ENCODE peak calls at places on chromosomes 4 and X, in nine cellular contexts. F is left lung; J is aorta; E is ascending aorta; V is tibial artery; L is body of pancreas; R is upper lobe of right lung; P is CD4-positive, alpha-beta memory T cell; Q is suprapubic skin. C is an unnamed sample. For H3K4me1, the result is how much of the 10 kb centered on the place peaks cover.

GRCh38 chrX:20729421-20729820 is 462.7 kb upstream of the RPS6KA3 start:
- DNase-seq in F (no peak), J (no peak), E (no peak), V (no peak), L (no peak), R (no peak), P (no peak), Q (no peak), C (no peak)

GRCh38 chrX:153498453-153498852 is 3.7 kb downstream of the BGN start:
- DNase-seq in F (no peak), J (no peak), E (no peak), V (no peak), L (no peak), R (no peak), P (no peak), Q (no peak), C (no peak)

GRCh38 chr4:25949166-25949748 is 35.2 kb downstream of the SMIM20 start:
- DNase-seq in F (no peak), J (no peak), E (no peak), V (no peak), L (no peak), R (no peak), P (no peak), Q (no peak), C (no peak)

GRCh38 chr4:37609621-37610020 is 76.6 kb downstream of the RELL1 start:
- DNase-seq in F (no peak), J (no peak), E (no peak), V (no peak), L (no peak), R (no peak), P (no peak), Q (no peak), C (no peak)

GRCh38 chr4:158895797-158896442 is 127.1 kb downstream of the FNIP2 start:
- DNase-seq in F (no peak), J (no peak), E (no peak), V (no peak), L (no peak), R (no peak), P (no peak), Q (no peak), C (no peak)

GRCh38 chr4:2831611-2832308 is 11.9 kb upstream of the ADD1 start:
- DNase-seq in F (peak), J (no peak), E (peak), V (peak), L (peak), R (no peak), P (no peak), Q (no peak), C (no peak)

GRCh38 chrX:138128025-138128671 is 562.2 kb downstream of the ZIC3 start:
- DNase-seq in F (no peak), J (no peak), E (no peak), V (no peak), L (no peak), R (no peak), P (peak), Q (no peak), C (peak)

GRCh38 chr4:91454111-91454510 is 849.7 kb upstream of the GRID2 start:
- DNase-seq in F (no peak), J (no peak), E (no peak), V (no peak), L (no peak), R (no peak), P (no peak), Q (no peak), C (no peak)

GRCh38 chr4:123819362-123820035 is 422.9 kb downstream of the SPRY1 start:
- DNase-seq in F (no peak), J (no peak), E (no peak), V (no peak), L (no peak), R (no peak), P (no peak), Q (no peak), C (no peak)

GRCh38 chr4:6884341-6884870 is 25.2 kb upstream of the TBC1D14 start:
- DNase-seq in F (no peak), J (no peak), E (peak), V (no peak), L (no peak), R (no peak), P (no peak), Q (no peak), C (no peak)

GRCh38 chrX:121579016-121579760 is 531.8 kb downstream of the GLUD2 start:
- DNase-seq in F (no peak), J (no peak), E (no peak), V (no peak), L (peak), R (no peak), P (peak), Q (no peak), C (no peak)

GRCh38 chr4:101126044-101126443 is 221.3 kb downstream of the PPP3CA start:
- DNase-seq in F (no peak), J (no peak), E (no peak), V (no peak), L (no peak), R (no peak), P (no peak), Q (no peak), C (no peak)

GRCh38 chr4:40228497-40229365 is 31.9 kb downstream of the RHOH start:
- DNase-seq in F (no peak), J (no peak), E (no peak), V (no peak), L (no peak), R (no peak), P (no peak), Q (no peak), C (no peak)

GRCh38 chr4:40227284-40227683 is 30.5 kb downstream of the RHOH start:
- DNase-seq in F (no peak), J (no peak), E (no peak), V (no peak), L (no peak), R (no peak), P (no peak), Q (no peak), C (peak)

GRCh38 chr4:40221744-40222143 is 24.9 kb downstream of the RHOH start:
- DNase-seq in F (no peak), J (no peak), E (no peak), V (no peak), L (no peak), R (no peak), P (no peak), Q (no peak), C (no peak)

GRCh38 chr4:40225497-40225896 is 28.7 kb downstream of the RHOH start:
- DNase-seq in F (no peak), J (no peak), E (no peak), V (no peak), L (no peak), R (no peak), P (no peak), Q (no peak), C (no peak)

GRCh38 chr4:40223343-40223742 is 26.5 kb downstream of the RHOH start:
- DNase-seq in F (no peak), J (no peak), E (no peak), V (no peak), L (no peak), R (no peak), P (no peak), Q (no peak), C (no peak)
- H3K4me1 ChIP-seq in F (under half), J (under half), E (under half), V (under half), L (under half), R (under half), P (half or more), Q (under half), C (half or more)

GRCh38 chr4:55469979-55470378 is 74.2 kb downstream of the TMEM165 start:
- DNase-seq in F (no peak), J (no peak), E (no peak), V (no peak), L (no peak), R (no peak), P (no peak), Q (no peak), C (no peak)

GRCh38 chr4:55475394-55476243 is 71.1 kb downstream of the CLOCK start:
- DNase-seq in F (no peak), J (no peak), E (no peak), V (no peak), L (no peak), R (no peak), P (no peak), Q (no peak), C (no peak)
- H3K27ac ChIP-seq in F (no peak), J (no peak), E (no peak), V (no peak), L (no peak), R (no peak), P (no peak), Q (no peak), C (no peak)

GRCh38 chrX:85501349-85501748 is 121.9 kb upstream of the POF1B start:
- DNase-seq in F (no peak), J (no peak), E (no peak), V (no peak), L (no peak), R (no peak), P (no peak), Q (no peak), C (no peak)

GRCh38 chrX:85505801-85506200 is 126.3 kb upstream of the POF1B start:
- DNase-seq in F (no peak), J (no peak), E (no peak), V (no peak), L (no peak), R (no peak), P (no peak), Q (no peak), C (no peak)

GRCh38 chrX:85503258-85504158 is 124.0 kb upstream of the POF1B start:
- DNase-seq in F (no peak), J (no peak), E (no peak), V (no peak), L (no peak), R (no peak), P (no peak), Q (no peak), C (no peak)

GRCh38 chrX:85504381-85504780 is 124.9 kb upstream of the POF1B start:
- DNase-seq in F (no peak), J (no peak), E (no peak), V (no peak), L (no peak), R (no peak), P (no peak), Q (no peak), C (no peak)

GRCh38 chrX:85506871-85507270 is 127.4 kb upstream of the POF1B start:
- DNase-seq in F (no peak), J (no peak), E (no peak), V (no peak), L (no peak), R (no peak), P (no peak), Q (no peak), C (no peak)
- H3K4me1 ChIP-seq in F (under half), J (under half), E (under half), V (under half), L (under half), R (under half), P (under half), Q (under half), C (under half)

GRCh38 chr4:20251796-20252655 is at the start of gene SLIT2:
- DNase-seq in F (peak), J (peak), E (peak), V (peak), L (peak), R (peak), P (no peak), Q (peak), C (no peak)
- H3K27ac ChIP-seq in F (peak), J (peak), E (peak), V (peak), L (no peak), R (peak), P (no peak), Q (peak), C (no peak)